ENCODE peak calls at places on chromosomes 6 and 20, in four cellular contexts. D is AG20443, W is GM04504, O is activated T-cell treated with anti-CD3 and anti-CD28 coated beads for 24 hours. Z is an unnamed sample.

GRCh38 chr6:102085257-102085656 is 691.7 kb downstream of the GRIK2 start:
- DNase-seq in D (no peak), W (no peak), O (no peak), Z (no peak)

GRCh38 chr6:43983632-43984031 is 143.6 kb downstream of the MRPL14 start:
- DNase-seq in D (no peak), W (no peak), O (no peak), Z (no peak)

GRCh38 chr6:167872538-167873210 is 46.0 kb downstream of the AFDN start:
- DNase-seq in D (no peak), W (no peak), O (no peak), Z (no peak)

GRCh38 chr20:38220587-38220986 is 39.9 kb downstream of the KIAA1755 start:
- DNase-seq in D (no peak), W (no peak), O (no peak), Z (no peak)

GRCh38 chr6:39086294-39086693 is 28.7 kb downstream of the SAYSD1 start:
- DNase-seq in D (no peak), W (no peak), O (no peak), Z (no peak)

GRCh38 chr20:400451-401275 is 7.4 kb upstream of the RBCK1 start:
- DNase-seq in D (no peak), W (no peak), O (no peak), Z (no peak)

GRCh38 chr6:169250660-169251059 is 3.0 kb downstream of the THBS2 start:
- DNase-seq in D (peak; percentile 88), W (peak; percentile 86), O (no peak), Z (peak; percentile 71)

GRCh38 chr20:25987073-25987927 is 290.6 kb upstream of the ZNF337 start:
- DNase-seq in D (peak; percentile 50), W (no peak), O (peak; percentile 44), Z (no peak)

GRCh38 chr6:7257521-7258230 is 55.3 kb downstream of the SSR1 start:
- DNase-seq in D (no peak), W (no peak), O (no peak), Z (no peak)

GRCh38 chr20:48215536-48215935 is 430.3 kb upstream of the SULF2 start:
- DNase-seq in D (no peak), W (no peak), O (no peak), Z (no peak)

GRCh38 chr20:61939691-61940360 is 125.9 kb downstream of the TAF4 start:
- DNase-seq in D (no peak), W (no peak), O (no peak), Z (no peak)

GRCh38 chr20:48626226-48626937 is 201.4 kb downstream of the PREX1 start:
- DNase-seq in D (no peak), W (no peak), O (no peak), Z (no peak)

GRCh38 chr20:5177071-5177470 is 50.3 kb downstream of the CDS2 start:
- DNase-seq in D (no peak), W (no peak), O (no peak), Z (no peak)

GRCh38 chr6:134956032-134956431 is 6.1 kb upstream of the ALDH8A1 start:
- DNase-seq in D (no peak), W (no peak), O (no peak), Z (no peak)

GRCh38 chr20:1844723-1845523 is 50.3 kb upstream of the SIRPA start:
- DNase-seq in D (no peak), W (no peak), O (peak; percentile 28), Z (no peak)

GRCh38 chr6:7505196-7505699 is 36.2 kb upstream of the DSP start:
- DNase-seq in D (peak; percentile 77), W (peak; percentile 54), O (no peak), Z (peak; percentile 47)

GRCh38 chr6:118902731-118903130 is 8.8 kb downstream of the ASF1A start:
- DNase-seq in D (peak; percentile 30), W (no peak), O (no peak), Z (no peak)

GRCh38 chr20:62535964-62536363 is 60.2 kb upstream of the GATA5 start:
- DNase-seq in D (no peak), W (no peak), O (no peak), Z (no peak)

GRCh38 chr6:32107447-32107846 is 1.7 kb downstream of the TNXB start:
- DNase-seq in D (no peak), W (no peak), O (no peak), Z (no peak)

GRCh38 chr6:21967282-21967681 is 329.6 kb downstream of the PRL start:
- DNase-seq in D (no peak), W (no peak), O (no peak), Z (no peak)

GRCh38 chr20:24991897-24992419 is 593 bp downstream of the APMAP start:
- DNase-seq in D (peak; percentile 59), W (no peak), O (no peak), Z (no peak)

GRCh38 chr6:160995271-160995670 is 3.7 kb downstream of the MAP3K4 start:
- DNase-seq in D (no peak), W (no peak), O (no peak), Z (no peak)

Z was measured in GM04503.